ENCODE peak calls at places on chromosomes 13 and 19, in seven cellular contexts. H is pancreas, Q is mesendoderm, O is SK-N-SH, R is cardiac fibroblast, W is heart left ventricle, C is left ventricle myocardium inferior. Z is an unnamed sample.

GRCh38 chr13:71799320-71799719 is 67.7 kb downstream of the DACH1 start:
- DNase-seq in O (no peak), W (no peak), Q (no peak), R (no peak), H (no peak), C (no peak), Z (no peak)

GRCh38 chr19:11152318-11153062 is 3.1 kb downstream of the SPC24 start:
- DNase-seq in R (peak; percentile 95), W (peak; percentile 73), C (peak; percentile 72), H (peak; percentile 78), Q (no peak), O (no peak), Z (peak; percentile 49)

GRCh38 chr19:17296976-17297375 is 6.2 kb downstream of the ABHD8 start:
- DNase-seq in C (no peak), R (no peak), O (no peak), Q (peak; percentile 95), H (no peak), W (no peak), Z (no peak)

GRCh38 chr13:79393564-79394249 is 12.3 kb downstream of the RBM26 start:
- DNase-seq in Q (no peak), O (no peak), C (no peak), H (no peak), R (no peak), W (no peak), Z (no peak)

GRCh38 chr13:112686364-112686763 is 3.5 kb upstream of the ATP11A start:
- DNase-seq in C (no peak), H (no peak), W (no peak), R (no peak), Q (no peak), O (no peak), Z (no peak)

GRCh38 chr19:14580623-14581237 is 2.2 kb upstream of the CLEC17A start:
- DNase-seq in R (no peak), H (no peak), Q (no peak), O (no peak), C (no peak), W (no peak), Z (no peak)

GRCh38 chr19:10604460-10604980 is 17.4 kb upstream of the AP1M2 start:
- DNase-seq in H (no peak), R (no peak), O (peak; percentile 20), Q (peak; percentile 69), W (peak; percentile 37), C (peak; percentile 31), Z (no peak)

GRCh38 chr19:42173695-42174094 is 41.4 kb upstream of the POU2F2 start:
- DNase-seq in W (no peak), O (no peak), R (no peak), C (no peak), Q (no peak), H (no peak), Z (no peak)

GRCh38 chr19:34260771-34261173 is 6.4 kb downstream of the GARRE1 start:
- DNase-seq in C (no peak), W (no peak), H (no peak), Q (peak; percentile 62), R (peak; percentile 59), O (no peak), Z (no peak)

GRCh38 chr19:55232986-55233385 is 4.4 kb upstream of the TMEM86B start:
- DNase-seq in R (no peak), H (no peak), W (no peak), C (no peak), Q (no peak), O (no peak), Z (no peak)

GRCh38 chr19:16951529-16951928 is 62.7 kb downstream of the F2RL3 start:
- DNase-seq in Q (no peak), W (no peak), O (no peak), C (no peak), H (no peak), R (no peak), Z (no peak)

GRCh38 chr13:21076265-21076653 is 14.9 kb upstream of the LATS2 start:
- DNase-seq in C (no peak), W (no peak), H (no peak), R (no peak), Q (peak; percentile 22), O (no peak), Z (no peak)

GRCh38 chr13:64640002-64640401 is 2590.1 kb downstream of the PCDH9 start:
- DNase-seq in O (no peak), W (no peak), R (no peak), Q (no peak), C (no peak), H (no peak), Z (no peak)

GRCh38 chr13:20482818-20483217 is 42.8 kb downstream of the CRYL1 start:
- DNase-seq in H (no peak), O (no peak), W (no peak), Q (no peak), R (no peak), C (no peak), Z (no peak)

GRCh38 chr19:52248256-52248655 is 21.1 kb upstream of the ZNF766 start:
- DNase-seq in O (peak; percentile 34), W (peak; percentile 40), Q (peak; percentile 78), H (no peak), R (peak; percentile 42), C (peak; percentile 43), Z (peak; percentile 64)

GRCh38 chr13:108957369-108958012 is 328.1 kb downstream of the MYO16 start:
- DNase-seq in R (peak; percentile 74), W (no peak), H (no peak), C (no peak), Q (peak; percentile 60), O (no peak), Z (no peak)

GRCh38 chr13:39376088-39376487 is 226.9 kb downstream of the LHFPL6 start:
- DNase-seq in Q (no peak), W (no peak), C (no peak), O (no peak), R (no peak), H (no peak), Z (no peak)

GRCh38 chr13:99959538-99960230 is 11.9 kb downstream of the ZIC5 start:
- DNase-seq in C (no peak), H (no peak), R (no peak), W (no peak), O (no peak), Q (peak; percentile 26), Z (no peak)

GRCh38 chr13:28449826-28450773 is 44.8 kb downstream of the FLT1 start:
- DNase-seq in H (no peak), C (no peak), R (no peak), W (no peak), Q (peak; percentile 65), O (no peak), Z (no peak)

GRCh38 chr13:47869780-47870179 is 131.3 kb downstream of the SUCLA2 start:
- DNase-seq in C (no peak), R (no peak), W (no peak), H (no peak), O (no peak), Q (no peak), Z (no peak)

GRCh38 chr19:35907377-35907745 is 734 bp downstream of the TYROBP start:
- DNase-seq in W (no peak), Q (no peak), C (no peak), H (no peak), R (no peak), O (peak; percentile 16), Z (no peak)

GRCh38 chr13:111575276-111575675 is 254.8 kb downstream of the TEX29 start:
- DNase-seq in R (no peak), C (no peak), Q (no peak), W (no peak), H (no peak), O (no peak), Z (no peak)

GRCh38 chr13:111573801-111574200 is 253.4 kb downstream of the TEX29 start:
- DNase-seq in O (no peak), H (no peak), C (no peak), W (no peak), R (no peak), Q (no peak), Z (no peak)

GRCh38 chr13:111575719-111576118 is 255.3 kb downstream of the TEX29 start:
- DNase-seq in W (no peak), C (no peak), H (no peak), O (no peak), Q (no peak), R (no peak), Z (no peak)

GRCh38 chr13:111577956-111578595 is 257.6 kb downstream of the TEX29 start:
- DNase-seq in Q (no peak), O (no peak), H (no peak), W (no peak), C (no peak), R (no peak), Z (no peak)

GRCh38 chr13:111577429-111577828 is 257.0 kb downstream of the TEX29 start:
- DNase-seq in R (no peak), H (no peak), C (no peak), O (no peak), W (no peak), Q (no peak), Z (no peak)
- H3K4me3 ChIP-seq in R (no peak overlapping the region), H (no peak overlapping the region), C (no peak overlapping the region), O (no peak overlapping the region), W (no peak overlapping the region), Q (no peak overlapping the region), Z (no peak overlapping the region)

GRCh38 chr19:3285647-3286176 is 61.3 kb downstream of the CELF5 start:
- DNase-seq in C (no peak), R (peak; percentile 28), O (peak; percentile 91), Q (no peak), W (no peak), H (no peak), Z (no peak)
- H3K4me3 ChIP-seq in C (peak overlapping the region; percentile 19), R (no peak overlapping the region), O (no peak overlapping the region), Q (peak overlapping the region; percentile 11), W (no peak overlapping the region), H (peak overlapping the region; percentile 33), Z (no peak overlapping the region)

DNA sequence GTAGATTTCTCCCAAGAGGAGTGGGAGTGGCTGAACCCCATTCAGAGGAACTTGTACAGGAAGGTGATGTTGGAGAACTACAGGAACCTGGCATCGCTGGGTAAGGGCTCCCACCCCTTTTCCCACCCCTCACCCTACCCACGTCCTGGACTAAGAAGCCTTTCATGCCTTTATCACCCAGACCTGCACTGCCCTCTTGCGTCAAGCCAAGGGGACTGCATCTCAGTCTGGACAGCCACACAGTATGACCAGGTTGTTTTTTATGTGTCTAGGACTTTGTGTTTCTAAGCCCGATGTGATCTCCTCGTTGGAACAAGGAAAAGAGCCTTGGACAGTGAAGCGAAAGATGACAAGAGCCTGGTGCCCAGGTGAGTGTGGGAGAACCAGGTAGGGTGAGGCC is 8.8 kb downstream of the ZFP28 start:
- DNase-seq in W (no peak), Q (peak; percentile 69), O (no peak), C (no peak), H (no peak), R (no peak), Z (no peak)
- H3K4me3 ChIP-seq in W (no peak overlapping the region), Q (no peak overlapping the region), O (peak overlapping the region; percentile 17), C (no peak overlapping the region), H (no peak overlapping the region), R (no peak overlapping the region), Z (no peak overlapping the region)

GRCh38 chr19:31353826-31354225 is 4.6 kb upstream of the TSHZ3 start:
- DNase-seq in O (no peak), Q (peak; percentile 72), H (peak; percentile 39), R (no peak), C (no peak), W (no peak), Z (no peak)

GRCh38 chr19:31355330-31356289 is 6.4 kb upstream of the TSHZ3 start:
- DNase-seq in Q (peak; percentile 93), O (peak; percentile 16), R (no peak), W (no peak), C (no peak), H (no peak), Z (no peak)

GRCh38 chr19:31352782-31353651 is 3.8 kb upstream of the TSHZ3 start:
- DNase-seq in C (no peak), Q (peak; percentile 85), O (peak; percentile 36), R (no peak), W (no peak), H (no peak), Z (no peak)

GRCh38 chr19:31354919-31355318 is 5.7 kb upstream of the TSHZ3 start:
- DNase-seq in W (no peak), H (no peak), C (no peak), O (no peak), R (no peak), Q (no peak), Z (no peak)

GRCh38 chr19:31354316-31354715 is 5.1 kb upstream of the TSHZ3 start:
- DNase-seq in Q (no peak), C (no peak), H (no peak), O (peak; percentile 22), W (no peak), R (no peak), Z (no peak)
- H3K4me3 ChIP-seq in Q (no peak overlapping the region), C (no peak overlapping the region), H (no peak overlapping the region), O (no peak overlapping the region), W (no peak overlapping the region), R (no peak overlapping the region), Z (no peak overlapping the region)

Z was measured in lung.